ENCODE peak calls at places on chromosomes 1 and 21, in five cellular contexts. G is nephron progenitor cell; Q is CD4-positive, alpha-beta T cell; P is CD8-positive, alpha-beta T cell; M is uterus. V is an unnamed sample.

GRCh38 chr1:164765557-164765956 is 206.6 kb downstream of the PBX1 start:
- DNase-seq in G (no peak), Q (no peak), P (no peak), M (no peak), V (no peak)

GRCh38 chr1:20237646-20238045 is 51.3 kb upstream of the PLA2G2C start:
- DNase-seq in G (no peak), Q (no peak), P (no peak), M (no peak), V (peak)

GRCh38 chr1:241749041-241749798 is 97.1 kb downstream of the WDR64 start:
- DNase-seq in G (no peak), Q (no peak), P (no peak), M (no peak), V (no peak)

GRCh38 chr1:162159515-162159914 is 90.0 kb downstream of the NOS1AP start:
- DNase-seq in G (no peak), Q (no peak), P (no peak), M (no peak), V (no peak)

GRCh38 chr1:8497196-8497878 is 179.4 kb downstream of the SLC45A1 start:
- DNase-seq in G (no peak), Q (no peak), P (no peak), M (no peak), V (no peak)

GRCh38 chr1:44512313-44512885 is 107.3 kb downstream of the RNF220 start:
- DNase-seq in G (no peak), Q (no peak), P (no peak), M (no peak), V (no peak)

GRCh38 chr21:39388038-39388810 is 39.3 kb upstream of the HMGN1 start:
- DNase-seq in G (peak), Q (peak), P (peak), M (peak), V (peak)

GRCh38 chr1:182248721-182249120 is 142.9 kb downstream of the GLUL start:
- DNase-seq in G (no peak), Q (no peak), P (no peak), M (no peak), V (no peak)

GRCh38 chr1:225427249-225428065 is at the start of gene LBR:
- DNase-seq in G (peak), Q (peak), P (no peak), M (peak), V (no peak)

GRCh38 chr1:218671573-218671972 is 326.4 kb downstream of the TGFB2 start:
- DNase-seq in G (no peak), Q (no peak), P (no peak), M (no peak), V (no peak)

DNA sequence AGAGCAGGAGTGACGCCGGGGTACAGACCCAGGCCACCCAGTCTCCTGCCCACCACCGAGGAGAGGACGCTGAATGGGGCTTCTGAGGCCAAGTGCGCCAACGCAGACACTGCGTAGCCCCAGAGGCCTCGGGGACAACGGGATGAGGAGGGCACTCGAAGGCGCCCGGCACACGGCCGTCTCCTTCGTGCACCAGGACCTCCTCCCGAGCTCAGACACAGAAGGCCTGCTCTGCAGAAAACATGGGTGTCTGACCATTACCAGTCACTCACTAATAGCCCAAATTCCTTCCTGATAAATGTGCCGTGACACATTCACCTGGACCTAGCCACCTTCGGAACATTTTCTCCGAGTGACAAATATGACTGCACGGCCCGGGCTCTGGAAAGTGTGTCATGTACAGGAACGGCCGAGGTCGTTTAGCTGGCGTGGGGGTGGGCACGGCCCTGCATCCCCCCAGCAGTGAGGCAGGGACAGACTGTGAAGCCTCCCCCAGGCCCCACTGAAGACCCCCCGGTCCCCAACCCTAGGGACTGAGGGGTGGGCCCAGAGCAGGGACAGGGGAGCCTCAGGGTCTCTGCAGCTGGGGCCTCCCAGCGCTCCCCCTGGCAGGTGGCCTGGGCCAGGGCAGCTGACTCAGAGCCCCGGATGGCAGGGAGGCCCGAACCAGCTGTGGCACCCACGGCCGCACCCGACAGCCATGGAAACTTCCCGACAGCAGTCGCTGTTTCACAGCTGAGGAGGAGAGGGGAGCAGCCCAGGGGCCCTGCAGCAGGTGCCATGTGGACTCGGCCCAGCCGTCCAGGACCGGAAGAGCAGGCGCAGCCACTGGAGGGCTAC is 16.7 kb upstream of the COL6A2 start:
- DNase-seq in G (no peak), Q (no peak), P (peak), M (no peak), V (no peak)
- TF ChIP-seq CTCF in G (no peak), Q (no peak), P (no peak), M (no peak), V (no peak)

GRCh38 chr1:91701494-91701869 is 184.5 kb downstream of the TGFBR3 start:
- DNase-seq in G (no peak), Q (no peak), P (no peak), M (no peak), V (no peak)

GRCh38 chr1:91697322-91698260 is 188.4 kb downstream of the TGFBR3 start:
- DNase-seq in G (no peak), Q (peak), P (peak), M (no peak), V (no peak)

GRCh38 chr1:91700771-91701493 is 185.0 kb downstream of the TGFBR3 start:
- DNase-seq in G (no peak), Q (no peak), P (no peak), M (no peak), V (no peak)

GRCh38 chr1:91699339-91699970 is 186.5 kb downstream of the TGFBR3 start:
- DNase-seq in G (no peak), Q (no peak), P (no peak), M (peak), V (no peak)

DNA sequence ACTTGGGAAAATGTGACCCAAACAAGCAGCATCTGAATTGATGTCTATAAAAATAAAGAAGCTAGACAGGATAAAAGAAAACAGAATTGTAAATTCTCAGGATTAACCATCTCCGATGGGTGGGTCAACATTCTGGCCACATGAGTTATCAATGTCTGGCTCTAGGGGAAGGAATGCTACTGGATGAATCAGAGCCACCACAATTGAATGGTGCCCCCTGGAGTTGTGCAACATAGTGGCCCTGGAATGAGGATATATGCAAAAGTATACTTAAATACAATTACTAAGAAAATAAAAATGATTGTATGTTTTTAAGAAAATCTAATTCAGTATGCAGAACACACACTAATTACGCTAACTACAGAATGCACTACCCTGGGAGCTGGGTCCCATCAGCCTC is 185.6 kb downstream of the TGFBR3 start:
- DNase-seq in G (no peak), Q (no peak), P (no peak), M (no peak), V (no peak)
- TF ChIP-seq CTCF in G (no peak), Q (no peak), P (no peak), M (no peak), V (no peak)

GRCh38 chr1:209095627-209096595 is 487.6 kb upstream of the CAMK1G start:
- DNase-seq in G (no peak), Q (no peak), P (no peak), M (no peak), V (no peak)

DNA sequence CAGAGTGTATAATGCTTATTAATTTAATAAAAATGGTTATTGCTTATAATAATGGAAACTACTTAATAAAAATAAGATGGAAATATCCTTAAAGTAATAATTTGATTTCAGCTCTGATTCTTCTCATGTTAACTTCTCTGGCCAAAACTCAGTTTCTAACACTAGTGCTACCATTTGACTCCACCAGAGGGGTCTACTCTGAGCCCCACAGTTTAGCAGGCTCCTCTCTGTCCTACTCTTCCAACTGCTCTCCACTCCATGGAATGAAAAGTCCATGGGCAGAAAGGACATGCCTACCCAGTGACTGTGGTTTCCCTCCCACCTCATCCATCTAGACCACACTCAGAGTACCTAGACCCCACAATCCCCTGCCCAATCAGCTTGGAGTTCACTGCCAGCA is 489.1 kb upstream of the CAMK1G start:
- DNase-seq in G (no peak), Q (no peak), P (no peak), M (no peak), V (no peak)
- TF ChIP-seq CTCF in G (no peak), Q (no peak), P (no peak), M (no peak), V (peak)

GRCh38 chr1:110526189-110526588 is 7.2 kb upstream of the KCNA10 start:
- DNase-seq in G (no peak), Q (no peak), P (no peak), M (no peak), V (no peak)

GRCh38 chr1:110523011-110523410 is 4.0 kb upstream of the KCNA10 start:
- DNase-seq in G (no peak), Q (no peak), P (no peak), M (no peak), V (no peak)

GRCh38 chr1:110525250-110525597 is 6.2 kb upstream of the KCNA10 start:
- DNase-seq in G (no peak), Q (no peak), P (no peak), M (no peak), V (no peak)

GRCh38 chr1:110529011-110529410 is 10.0 kb upstream of the KCNA10 start:
- DNase-seq in G (no peak), Q (no peak), P (no peak), M (no peak), V (no peak)

DNA sequence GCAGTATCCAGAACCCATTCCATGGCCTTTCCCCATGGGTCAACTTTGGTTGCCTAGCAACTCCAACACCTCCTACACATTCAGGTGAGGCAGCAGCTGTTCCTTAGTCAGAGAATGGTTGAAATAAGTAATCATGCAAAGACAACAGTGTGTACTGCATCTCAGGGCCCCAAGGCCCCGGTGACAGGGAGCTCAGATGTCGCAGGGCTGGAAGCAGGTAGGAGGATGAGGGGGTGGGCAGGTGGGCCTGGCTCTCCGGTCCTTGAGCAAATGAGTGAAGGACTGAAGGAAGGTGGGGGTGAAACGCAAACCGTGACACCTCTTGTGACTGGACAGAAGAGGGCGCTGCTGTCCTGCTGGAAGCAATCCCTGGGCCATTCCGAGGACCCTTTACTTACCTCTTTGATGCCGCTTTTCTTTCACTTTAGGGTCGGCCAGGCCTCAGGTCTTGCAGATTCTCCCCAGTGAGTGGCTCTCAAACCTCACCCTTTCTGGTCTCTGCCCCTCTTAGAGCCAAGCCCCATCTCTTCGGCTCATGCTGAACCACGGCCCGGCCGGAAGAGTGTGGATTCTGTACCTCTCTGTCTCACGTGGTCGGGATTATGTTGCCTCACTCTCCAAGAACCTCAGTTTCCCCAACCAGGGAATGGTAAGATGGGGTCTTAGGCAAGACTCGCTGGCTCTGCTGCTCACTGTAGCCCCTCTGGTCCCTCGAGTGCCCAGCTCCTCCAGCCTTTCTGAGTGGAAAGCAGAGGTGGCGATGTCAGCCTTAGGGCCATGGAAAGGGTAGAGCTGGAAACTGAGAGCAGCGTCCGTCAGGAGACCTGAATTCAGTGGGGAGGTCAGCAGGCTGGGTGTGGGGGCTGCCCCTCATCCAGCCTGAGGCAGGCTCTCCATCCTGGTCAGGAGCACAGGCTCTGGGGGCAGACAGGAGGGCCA is 5.6 kb upstream of the KCNA10 start:
- DNase-seq in G (peak), Q (peak), P (peak), M (no peak), V (peak)
- TF ChIP-seq CTCF in G (peak), Q (peak), P (peak), M (no peak), V (peak)

GRCh38 chr1:10692401-10693021 is 103.9 kb downstream of the CASZ1 start:
- DNase-seq in G (peak), Q (peak), P (peak), M (no peak), V (peak)
- TF ChIP-seq CTCF in G (peak), Q (peak), P (peak), M (no peak), V (peak)